ENCODE peak calls at places on chromosomes 12 and 14, in six cellular contexts. P, E, Q, S, D and F are unnamed samples.

GRCh38 chr14:105879503-105879866 is 353.1 kb downstream of the TMEM121 start:
- DNase-seq in E (peak; percentile 1), S (no peak), P (no peak), Q (no peak), D (no peak), F (no peak)

GRCh38 chr12:78330131-78330530 is 499.4 kb downstream of the NAV3 start:
- DNase-seq in Q (no peak), P (no peak), S (no peak), D (no peak), E (no peak), F (no peak)

GRCh38 chr12:67968316-67968715 is 20.9 kb upstream of the IFNG-AS1 start:
- DNase-seq in E (no peak), S (no peak), Q (no peak), D (no peak), P (peak; percentile 8), F (no peak)

GRCh38 chr14:58129208-58129607 is 22.8 kb downstream of the ARMH4 start:
- DNase-seq in E (no peak), Q (no peak), P (no peak), S (no peak), D (no peak), F (no peak)

GRCh38 chr12:124511259-124511985 is 56.0 kb downstream of the NCOR2 start:
- DNase-seq in P (no peak), D (no peak), E (no peak), S (no peak), Q (no peak), F (no peak)

GRCh38 chr12:66403746-66404145 is 101.5 kb downstream of the HELB start:
- DNase-seq in P (peak; percentile 65), D (no peak), E (no peak), S (no peak), Q (no peak), F (no peak)

GRCh38 chr12:20801035-20801434 is 9.5 kb upstream of the SLCO1B3 start:
- DNase-seq in D (no peak), S (no peak), P (no peak), E (no peak), Q (no peak), F (no peak)

GRCh38 chr12:25689996-25690501 is 137.0 kb upstream of the LMNTD1 start:
- DNase-seq in Q (no peak), D (peak; percentile 64), P (peak; percentile 53), E (no peak), S (peak; percentile 32), F (no peak)

GRCh38 chr12:106284294-106285105 is 18.0 kb upstream of the TCP11L2 start:
- DNase-seq in S (no peak), P (peak; percentile 37), Q (no peak), E (no peak), D (no peak), F (no peak)

GRCh38 chr12:66111605-66112004 is 18.9 kb downstream of the LLPH start:
- DNase-seq in S (peak; percentile 45), P (peak; percentile 38), E (no peak), D (no peak), Q (no peak), F (peak; percentile 70)

GRCh38 chr14:40762685-40763084 is 844.0 kb upstream of the LRFN5 start:
- DNase-seq in P (no peak), E (no peak), S (no peak), D (no peak), Q (no peak), F (peak; percentile 0)

GRCh38 chr12:57171668-57172067 is 24.2 kb upstream of the LRP1-AS start:
- DNase-seq in S (peak; percentile 94), D (no peak), E (peak; percentile 17), Q (no peak), P (no peak), F (peak; percentile 54)

GRCh38 chr12:86710110-86710509 is 453.9 kb upstream of the MGAT4C start:
- DNase-seq in S (peak; percentile 50), P (peak; percentile 32), Q (no peak), E (no peak), D (no peak), F (no peak)

GRCh38 chr14:57464013-57464730 is 29.5 kb downstream of the CCDC198 start:
- DNase-seq in P (no peak), E (no peak), D (no peak), S (no peak), Q (peak; percentile 28), F (no peak)

GRCh38 chr14:104201063-104201462 is 62.7 kb downstream of the KIF26A start:
- DNase-seq in D (no peak), Q (no peak), S (no peak), E (no peak), P (no peak), F (no peak)
- TF ChIP-seq CTCF in D (no peak), Q (no peak), S (no peak), E (no peak), P (no peak), F (no peak)

GRCh38 chr12:89829434-89829975 is 120.9 kb upstream of the ATP2B1 start:
- DNase-seq in S (no peak), D (no peak), E (no peak), Q (no peak), P (no peak), F (no peak)

GRCh38 chr12:89825591-89826449 is 117.2 kb upstream of the ATP2B1 start:
- DNase-seq in Q (no peak), S (peak; percentile 55), P (peak; percentile 16), E (no peak), D (peak; percentile 29), F (peak; percentile 54)

GRCh38 chr12:89827592-89827991 is 119.0 kb upstream of the ATP2B1 start:
- DNase-seq in D (no peak), S (no peak), E (no peak), P (no peak), Q (no peak), F (no peak)

GRCh38 chr12:89826468-89826867 is 117.8 kb upstream of the ATP2B1 start:
- DNase-seq in P (no peak), S (no peak), Q (no peak), E (no peak), D (no peak), F (no peak)

DNA sequence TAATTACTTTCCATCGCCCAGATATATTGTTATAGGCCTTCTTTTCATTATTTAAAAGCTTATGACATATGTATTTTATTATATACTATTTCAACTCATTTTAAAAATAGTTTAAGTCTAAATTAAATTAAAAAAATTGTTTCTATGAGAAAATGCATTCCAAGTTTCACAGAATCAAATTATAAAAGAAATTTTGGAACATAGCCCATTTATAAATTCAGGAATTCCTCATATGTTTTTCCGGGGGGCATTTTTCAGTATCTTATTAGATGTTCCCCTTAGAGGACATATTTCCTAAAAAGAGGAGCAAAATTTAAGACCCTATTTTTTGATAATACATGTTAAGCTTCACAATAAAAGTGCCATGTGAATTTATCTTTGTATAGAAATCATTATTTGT is 119.9 kb upstream of the ATP2B1 start:
- DNase-seq in Q (no peak), D (no peak), P (no peak), S (no peak), E (no peak), F (no peak)
- TF ChIP-seq CTCF in Q (no peak), D (no peak), P (no peak), S (no peak), E (no peak), F (no peak)

GRCh38 chr12:110583137-110584059 is at the start of gene PPTC7:
- DNase-seq in Q (peak; percentile 96), D (peak; percentile 94), S (peak; percentile 96), E (peak; percentile 98), P (peak; percentile 97), F (peak; percentile 95)
- TF ChIP-seq CTCF in Q (no peak), D (no peak), S (no peak), E (no peak), P (no peak), F (no peak)

DNA sequence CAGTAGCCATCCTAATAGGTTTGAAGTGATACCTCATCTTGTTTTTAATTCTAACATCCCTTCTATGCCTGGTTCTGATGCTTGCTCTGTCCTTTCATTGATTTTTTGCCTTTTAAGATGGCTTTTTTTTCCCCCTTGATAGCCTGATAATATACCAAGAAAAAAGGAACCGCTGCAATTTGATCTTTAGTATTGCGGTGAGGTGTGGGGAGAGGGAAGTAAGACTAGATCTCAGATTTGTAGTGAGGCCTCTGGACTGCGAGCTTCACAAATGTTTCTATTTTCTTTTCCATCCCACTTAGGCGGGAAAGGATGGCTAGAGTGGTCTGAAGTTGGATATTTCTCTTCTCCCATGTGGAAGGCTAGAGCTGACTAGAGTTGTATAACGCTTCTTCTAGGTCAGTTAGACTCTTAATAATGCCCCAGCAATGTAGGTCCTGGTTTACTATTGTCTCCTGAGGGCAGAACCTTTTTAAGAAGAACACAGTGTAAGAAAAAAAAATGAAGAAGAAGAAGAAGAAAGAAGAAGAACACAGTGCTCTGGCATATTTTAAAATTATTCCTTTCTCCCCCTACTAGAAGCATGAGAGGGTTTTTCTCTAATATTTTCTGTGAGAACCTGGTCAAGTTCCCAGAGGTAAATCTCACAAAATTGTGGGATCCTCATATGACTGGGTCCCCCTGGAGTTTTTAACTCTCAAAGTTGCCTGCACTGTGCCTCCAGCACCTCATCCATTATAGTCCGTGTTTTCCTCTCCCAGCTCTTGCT is 11.9 kb upstream of the KLRB1 start:
- DNase-seq in P (no peak), S (no peak), Q (no peak), E (no peak), D (no peak), F (no peak)
- TF ChIP-seq CTCF in P (no peak), S (no peak), Q (no peak), E (no peak), D (no peak), F (no peak)

GRCh38 chr14:63852817-63853730 is at the start of gene SYNE2:
- DNase-seq in P (peak; percentile 83), S (peak; percentile 57), Q (peak; percentile 95), E (peak; percentile 72), D (no peak), F (peak; percentile 70)
- TF ChIP-seq CTCF in P (no peak), S (no peak), Q (peak; percentile 12), E (peak; percentile 24), D (no peak), F (peak; percentile 12)